ENCODE peak calls at places on chromosomes 13 and 19, in six cellular contexts. U is A549, K is upper lobe of left lung, G is GM12878, D is HepG2, N is K562. T is an unnamed sample.

GRCh38 chr13:58085819-58086218 is 454.3 kb downstream of the PCDH17 start:
- ATAC-seq in U (no peak), K (no peak), G (peak), D (no peak), N (no peak), T (no peak)

GRCh38 chr19:7304200-7304599 is 10.0 kb upstream of the INSR start:
- ATAC-seq in U (no peak), K (no peak), G (no peak), D (no peak), N (no peak), T (no peak)

GRCh38 chr19:40741527-40742390 is 8.5 kb downstream of the ACTMAP start:
- ATAC-seq in U (no peak), K (no peak), G (no peak), D (no peak), N (peak), T (no peak)

GRCh38 chr13:98524391-98524790 is 52.5 kb downstream of the STK24 start:
- ATAC-seq in U (no peak), K (no peak), G (peak), D (no peak), N (no peak), T (no peak)

GRCh38 chr19:18440421-18440877 is 2.5 kb upstream of the ISYNA1 start:
- ATAC-seq in U (peak), K (no peak), G (peak), D (peak), N (peak), T (no peak)

GRCh38 chr19:53883231-53883661 is 1.2 kb downstream of the PRKCG start:
- ATAC-seq in U (no peak), K (no peak), G (no peak), D (no peak), N (no peak), T (no peak)

GRCh38 chr19:49147923-49148682 is 7.1 kb downstream of the HRC start:
- ATAC-seq in U (no peak), K (no peak), G (no peak), D (no peak), N (peak), T (no peak)

GRCh38 chr19:54229146-54229545 is 6.3 kb upstream of the LILRB3 start:
- ATAC-seq in U (no peak), K (no peak), G (no peak), D (no peak), N (no peak), T (no peak)

GRCh38 chr19:55451522-55452380 is 8.7 kb upstream of the SHISA7 start:
- ATAC-seq in U (no peak), K (peak), G (peak), D (peak), N (no peak), T (no peak)

GRCh38 chr19:2627855-2628254 is 74.6 kb downstream of the GNG7 start:
- ATAC-seq in U (no peak), K (peak), G (no peak), D (no peak), N (no peak), T (no peak)

GRCh38 chr13:48579167-48579918 is 46.5 kb upstream of the RCBTB2 start:
- ATAC-seq in U (no peak), K (peak), G (peak), D (no peak), N (no peak), T (peak)

GRCh38 chr13:40376296-40376849 is 290.1 kb downstream of the FOXO1 start:
- ATAC-seq in U (peak), K (no peak), G (no peak), D (no peak), N (no peak), T (no peak)

GRCh38 chr13:37597477-37597876 is 1.1 kb downstream of the POSTN start:
- ATAC-seq in U (no peak), K (no peak), G (no peak), D (no peak), N (no peak), T (no peak)

GRCh38 chr13:59677966-59678814 is 485.5 kb downstream of the DIAPH3 start:
- ATAC-seq in U (no peak), K (peak), G (peak), D (peak), N (peak), T (peak)

GRCh38 chr13:91805605-91806004 is 407.2 kb downstream of the GPC5 start:
- ATAC-seq in U (no peak), K (no peak), G (no peak), D (no peak), N (peak), T (no peak)
- TF ChIP-seq CTCF in U (no peak), K (no peak), G (no peak), D (no peak), N (peak), T (no peak)

GRCh38 chr19:58279042-58279924 is 528 bp downstream of the ZNF8 start:
- ATAC-seq in U (peak), K (peak), G (peak), D (peak), N (peak), T (peak)

GRCh38 chr19:58277748-58278147 is 1.0 kb upstream of the ZNF8 start:
- ATAC-seq in U (no peak), K (no peak), G (no peak), D (no peak), N (no peak), T (no peak)

GRCh38 chr19:58277197-58277596 is 1.6 kb upstream of the ZNF8 start:
- ATAC-seq in U (no peak), K (no peak), G (no peak), D (no peak), N (no peak), T (no peak)

GRCh38 chr19:58279925-58280316 is 1.2 kb downstream of the ZNF8 start:
- ATAC-seq in U (no peak), K (no peak), G (no peak), D (no peak), N (no peak), T (no peak)

GRCh38 chr19:58278156-58279041 is at the start of gene ZNF8:
- ATAC-seq in U (peak), K (peak), G (peak), D (peak), N (peak), T (peak)
- TF ChIP-seq EP300 in U (no peak), K (no peak), G (no peak), D (no peak), N (no peak), T (no peak)

GRCh38 chr19:1284293-1284978 is 1.2 kb upstream of the EFNA2 start:
- ATAC-seq in U (no peak), K (no peak), G (no peak), D (peak), N (no peak), T (no peak)

GRCh38 chr19:1286859-1287621 is 1.4 kb downstream of the EFNA2 start:
- ATAC-seq in U (no peak), K (no peak), G (no peak), D (no peak), N (no peak), T (no peak)

GRCh38 chr19:1284979-1285736 is 515 bp upstream of the EFNA2 start:
- ATAC-seq in U (no peak), K (no peak), G (no peak), D (peak), N (no peak), T (no peak)

GRCh38 chr19:1286451-1286858 is 782 bp downstream of the EFNA2 start:
- ATAC-seq in U (no peak), K (no peak), G (no peak), D (no peak), N (no peak), T (no peak)

GRCh38 chr19:1285737-1286360 is at the start of gene EFNA2:
- ATAC-seq in U (no peak), K (no peak), G (no peak), D (no peak), N (no peak), T (peak)
- TF ChIP-seq CTCF in U (peak), K (no peak), G (no peak), D (no peak), N (no peak), T (no peak)

DNA sequence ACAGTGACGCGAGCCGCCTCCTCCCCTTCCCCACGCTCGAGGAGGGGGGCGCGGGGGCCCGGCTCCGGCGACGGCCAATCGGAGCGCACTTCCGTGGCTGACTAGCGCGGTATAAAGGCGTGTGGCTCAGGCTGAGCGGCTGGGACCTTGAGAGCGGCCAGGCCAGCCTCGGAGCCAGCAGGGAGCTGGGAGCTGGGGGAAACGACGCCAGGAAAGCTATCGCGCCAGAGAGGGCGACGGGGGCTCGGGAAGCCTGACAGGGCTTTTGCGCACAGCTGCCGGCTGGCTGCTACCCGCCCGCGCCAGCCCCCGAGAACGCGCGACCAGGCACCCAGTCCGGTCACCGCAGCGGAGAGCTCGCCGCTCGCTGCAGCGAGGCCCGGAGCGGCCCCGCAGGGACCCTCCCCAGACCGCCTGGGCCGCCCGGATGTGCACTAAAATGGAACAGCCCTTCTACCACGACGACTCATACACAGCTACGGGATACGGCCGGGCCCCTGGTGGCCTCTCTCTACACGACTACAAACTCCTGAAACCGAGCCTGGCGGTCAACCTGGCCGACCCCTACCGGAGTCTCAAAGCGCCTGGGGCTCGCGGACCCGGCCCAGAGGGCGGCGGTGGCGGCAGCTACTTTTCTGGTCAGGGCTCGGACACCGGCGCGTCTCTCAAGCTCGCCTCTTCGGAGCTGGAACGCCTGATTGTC is at the start of gene JUNB:
- ATAC-seq in U (peak), K (peak), G (peak), D (peak), N (peak), T (peak)
- TF ChIP-seq EP300 in U (no peak), K (peak), G (peak), D (peak), N (peak), T (peak)

GRCh38 chr13:33874871-33875270 is 56.9 kb downstream of the RFC3 start:
- ATAC-seq in U (no peak), K (no peak), G (no peak), D (no peak), N (no peak), T (no peak)
- TF ChIP-seq CTCF in U (peak), K (no peak), G (no peak), D (peak), N (no peak), T (no peak)

DNA sequence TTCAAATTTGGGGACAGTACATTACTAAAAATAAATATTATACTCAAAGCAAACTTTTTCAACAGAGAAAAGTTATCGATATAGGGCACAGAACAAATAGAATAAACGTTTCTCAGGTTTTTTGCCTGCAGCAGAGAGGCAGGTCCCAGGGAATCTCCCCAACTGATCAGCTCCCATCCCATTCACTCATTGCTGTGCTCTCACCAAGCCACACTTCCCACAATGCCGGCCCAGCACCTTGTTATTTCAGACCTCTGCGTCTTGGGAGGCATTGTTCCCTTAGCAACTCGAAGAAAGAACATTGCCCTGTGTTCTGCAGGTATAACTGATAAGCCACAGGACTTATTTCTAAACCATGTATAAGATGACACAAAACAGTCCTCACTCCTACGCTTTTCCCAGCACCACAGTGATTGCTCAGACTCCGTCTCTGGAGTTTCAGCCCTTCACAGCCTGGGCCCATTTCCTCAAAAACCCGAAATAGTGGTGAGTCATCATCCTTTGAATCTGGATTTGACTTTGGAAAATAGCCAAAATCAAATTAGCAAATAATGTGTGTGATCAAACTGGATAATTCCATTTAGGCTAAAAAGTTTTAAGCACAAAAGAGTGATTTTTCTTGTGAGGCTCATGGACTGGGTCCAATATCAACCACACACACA is 100.4 kb downstream of the DCLK1 start:
- ATAC-seq in U (no peak), K (peak), G (no peak), D (no peak), N (no peak), T (peak)
- TF ChIP-seq EP300 in U (no peak), K (no peak), G (no peak), D (no peak), N (no peak), T (no peak)